ENCODE peak calls at places on chromosomes 5 and 9, in seven cellular contexts. F, U, N, T, A, Z and J are unnamed samples.
A peak's percentile ranks its signal among the peaks of the same experiment; 100 is the strongest.

GRCh38 chr9:13437898-13438297 is 158.4 kb upstream of the MPDZ start:
- DNase-seq in F (no peak), U (no peak), N (no peak), T (no peak), A (no peak), Z (no peak), J (no peak)

GRCh38 chr5:64506567-64507321 is 929 bp downstream of the RGS7BP start:
- DNase-seq in F (no peak), U (peak; percentile 51), N (no peak), T (no peak), A (no peak), Z (no peak), J (peak; percentile 29)

GRCh38 chr5:128329542-128329941 is 208.5 kb downstream of the FBN2 start:
- DNase-seq in F (no peak), U (no peak), N (no peak), T (no peak), A (no peak), Z (no peak), J (no peak)

GRCh38 chr5:16179511-16179935 is at the start of gene MARCHF11:
- DNase-seq in F (no peak), U (no peak), N (peak; percentile 67), T (no peak), A (no peak), Z (no peak), J (peak; percentile 54)

GRCh38 chr5:36442352-36442751 is 140.7 kb upstream of the RANBP3L start:
- DNase-seq in F (no peak), U (peak; percentile 28), N (no peak), T (no peak), A (no peak), Z (no peak), J (no peak)

GRCh38 chr9:131649646-131650045 is 90.2 kb downstream of the RAPGEF1 start:
- DNase-seq in F (no peak), U (no peak), N (no peak), T (no peak), A (no peak), Z (no peak), J (no peak)

GRCh38 chr9:84751921-84752320 is 82.4 kb downstream of the NTRK2 start:
- DNase-seq in F (no peak), U (no peak), N (no peak), T (no peak), A (no peak), Z (peak; percentile 2), J (no peak)

GRCh38 chr9:37986001-37986400 is 82.1 kb upstream of the SLC25A51 start:
- DNase-seq in F (no peak), U (no peak), N (peak; percentile 37), T (no peak), A (no peak), Z (no peak), J (no peak)

GRCh38 chr9:70480405-70480980 is 66.0 kb upstream of the KLF9 start:
- DNase-seq in F (peak; percentile 92), U (peak; percentile 36), N (peak; percentile 80), T (peak; percentile 86), A (peak; percentile 82), Z (no peak), J (no peak)

GRCh38 chr9:34636791-34637355 is 714 bp downstream of the SIGMAR1 start:
- DNase-seq in F (no peak), U (no peak), N (no peak), T (no peak), A (no peak), Z (no peak), J (no peak)

GRCh38 chr9:19967567-19968459 is 179.0 kb upstream of the SLC24A2 start:
- DNase-seq in F (no peak), U (no peak), N (no peak), T (no peak), A (no peak), Z (no peak), J (no peak)

GRCh38 chr5:124277767-124278536 is 468.5 kb downstream of the ZNF608 start:
- DNase-seq in F (no peak), U (no peak), N (no peak), T (no peak), A (no peak), Z (no peak), J (no peak)

GRCh38 chr5:98349251-98349989 is 424.0 kb upstream of the RGMB start:
- DNase-seq in F (peak; percentile 88), U (no peak), N (no peak), T (no peak), A (no peak), Z (peak; percentile 90), J (no peak)

GRCh38 chr5:38468202-38468656 is 88.2 kb downstream of the LIFR start:
- DNase-seq in F (peak; percentile 95), U (no peak), N (no peak), T (peak; percentile 47), A (no peak), Z (peak; percentile 89), J (no peak)

GRCh38 chr5:5317976-5318375 is 104.5 kb upstream of the ICE1 start:
- DNase-seq in F (no peak), U (no peak), N (no peak), T (no peak), A (no peak), Z (no peak), J (no peak)
- TF ChIP-seq CTCF in F (no peak), U (no peak), N (no peak), T (no peak), A (no peak), Z (no peak), J (no peak)

GRCh38 chr5:173413476-173413982 is 85.3 kb upstream of the STC2 start:
- DNase-seq in F (no peak), U (no peak), N (no peak), T (no peak), A (no peak), Z (no peak), J (no peak)
- TF ChIP-seq CTCF in F (no peak), U (no peak), N (no peak), T (no peak), A (no peak), Z (no peak), J (no peak)

DNA sequence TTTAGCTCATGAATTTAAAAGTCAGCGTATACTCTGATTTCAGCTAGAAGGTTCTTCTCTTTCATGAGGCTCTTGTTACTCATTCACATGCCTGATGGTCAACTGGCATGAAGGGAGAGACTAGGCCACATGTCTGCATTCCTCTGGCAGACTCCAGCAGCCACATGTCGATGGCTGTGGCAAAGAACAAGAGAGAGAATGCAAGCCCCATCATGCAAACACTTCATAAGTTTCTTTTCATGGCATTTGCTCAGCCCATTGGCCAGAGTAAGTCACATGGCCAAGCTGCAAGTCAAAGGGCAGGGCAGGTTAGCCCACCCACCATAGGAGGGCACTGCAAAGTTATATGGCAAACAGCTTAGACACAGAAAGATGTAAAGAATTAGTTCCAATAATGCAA is 5.4 kb downstream of the KCNV2 start:
- DNase-seq in F (no peak), U (no peak), N (no peak), T (no peak), A (no peak), Z (peak; percentile 70), J (peak; percentile 3)
- TF ChIP-seq CTCF in F (no peak), U (no peak), N (no peak), T (no peak), A (no peak), Z (no peak), J (no peak)

GRCh38 chr9:129462360-129462759 is 158.5 kb downstream of the C9orf50 start:
- DNase-seq in F (no peak), U (no peak), N (no peak), T (no peak), A (no peak), Z (no peak), J (no peak)

GRCh38 chr9:129458663-129459549 is 162.0 kb downstream of the C9orf50 start:
- DNase-seq in F (peak; percentile 24), U (no peak), N (peak; percentile 73), T (no peak), A (no peak), Z (no peak), J (peak; percentile 52)

GRCh38 chr9:129458155-129458661 is 162.7 kb downstream of the C9orf50 start:
- DNase-seq in F (peak; percentile 16), U (no peak), N (no peak), T (no peak), A (no peak), Z (peak; percentile 25), J (no peak)

GRCh38 chr9:129459550-129460322 is 161.2 kb downstream of the C9orf50 start:
- DNase-seq in F (no peak), U (no peak), N (no peak), T (no peak), A (no peak), Z (no peak), J (no peak)

GRCh38 chr9:129460323-129461261 is 160.3 kb downstream of the C9orf50 start:
- DNase-seq in F (peak; percentile 97), U (peak; percentile 87), N (peak; percentile 91), T (peak; percentile 97), A (peak; percentile 96), Z (peak; percentile 98), J (peak; percentile 92)
- TF ChIP-seq CTCF in F (peak; percentile 30), U (no peak), N (no peak), T (no peak), A (no peak), Z (peak; percentile 21), J (no peak)

DNA sequence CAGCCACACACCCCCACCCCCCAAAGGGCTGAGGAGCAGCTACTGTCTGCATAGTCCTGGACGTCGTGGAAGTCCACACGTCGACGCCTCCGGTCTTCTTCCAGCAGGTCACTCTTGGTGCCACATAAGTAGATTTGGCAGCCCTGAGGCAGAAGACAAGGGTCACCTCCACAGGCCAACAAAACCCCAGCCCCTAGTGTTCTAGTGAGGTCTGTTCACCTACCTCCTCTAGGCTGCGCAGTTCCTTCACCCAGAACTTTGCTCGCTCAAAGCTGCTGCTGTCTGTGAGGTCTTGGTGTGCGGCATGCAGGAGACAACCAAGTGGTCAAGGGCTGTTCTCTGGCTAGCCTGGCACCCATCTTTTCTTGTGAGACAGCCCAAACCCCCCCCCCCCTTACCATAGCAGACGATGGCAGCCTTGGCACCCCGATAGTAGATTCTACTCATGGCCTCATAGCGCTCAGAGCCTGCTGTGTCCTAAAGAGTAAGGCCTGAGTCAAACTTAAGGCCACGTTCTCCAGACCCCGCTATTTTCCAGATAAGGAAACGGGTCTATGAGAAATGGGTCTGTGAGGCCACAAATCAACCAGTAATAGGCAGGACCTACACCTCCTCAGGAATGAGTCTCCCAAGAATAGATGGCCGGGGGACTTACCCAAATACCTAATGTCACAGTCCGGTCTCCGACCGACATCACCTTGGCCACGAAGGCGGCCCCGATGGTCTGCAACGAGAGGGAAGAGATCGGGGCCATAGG is 987 bp downstream of the RAB24 start:
- DNase-seq in F (no peak), U (no peak), N (no peak), T (no peak), A (no peak), Z (no peak), J (no peak)
- TF ChIP-seq CTCF in F (no peak), U (no peak), N (no peak), T (no peak), A (peak; percentile 19), Z (peak; percentile 42), J (no peak)